ENCODE peak calls at places on chromosomes 16 and 17, in seven cellular contexts. F is kidney epithelial cell, Q is GM04503, O is GM20000, A is NCI-H460, E is AG10803, T is memory B cell. C is an unnamed sample.

GRCh38 chr17:70136131-70136530 is 33.2 kb upstream of the KCNJ2 start:
- DNase-seq in F (no peak), Q (no peak), O (no peak), A (no peak), E (no peak), T (no peak), C (no peak)

GRCh38 chr17:21253646-21254441 is 634 bp upstream of the NATD1 start:
- DNase-seq in F (no peak), Q (no peak), O (no peak), A (no peak), E (no peak), T (no peak), C (no peak)

GRCh38 chr17:46035112-46035818 is 36.2 kb downstream of the STH start:
- DNase-seq in F (no peak), Q (no peak), O (peak; percentile 53), A (no peak), E (peak; percentile 25), T (no peak), C (no peak)

GRCh38 chr16:22688930-22689329 is 125.0 kb upstream of the HS3ST2 start:
- DNase-seq in F (no peak), Q (no peak), O (no peak), A (no peak), E (no peak), T (no peak), C (no peak)

GRCh38 chr16:74169687-74170522 is 126.7 kb upstream of the PSMD7 start:
- DNase-seq in F (no peak), Q (no peak), O (peak; percentile 7), A (no peak), E (peak; percentile 0), T (no peak), C (no peak)

GRCh38 chr17:410674-411401 is 58.2 kb upstream of the RPH3AL start:
- DNase-seq in F (no peak), Q (no peak), O (no peak), A (peak; percentile 42), E (peak; percentile 36), T (peak; percentile 16), C (no peak)

GRCh38 chr17:42107597-42108576 is 4.6 kb downstream of the DHX58 start:
- DNase-seq in F (no peak), Q (no peak), O (peak; percentile 97), A (no peak), E (no peak), T (peak; percentile 90), C (peak; percentile 97)

GRCh38 chr17:35087731-35088646 is 24.5 kb upstream of the RFFL start:
- DNase-seq in F (no peak), Q (no peak), O (peak; percentile 21), A (peak; percentile 46), E (peak; percentile 46), T (no peak), C (no peak)

GRCh38 chr16:72094266-72094610 is 591 bp downstream of the DHX38 start:
- DNase-seq in F (no peak), Q (no peak), O (no peak), A (no peak), E (peak; percentile 8), T (peak; percentile 32), C (no peak)

GRCh38 chr17:55134486-55135157 is 130.1 kb upstream of the HLF start:
- DNase-seq in F (no peak), Q (no peak), O (no peak), A (no peak), E (no peak), T (no peak), C (no peak)